ENCODE peak calls at places on chromosomes 12 and 14, in ten cellular contexts. Q is adipocyte, V is hippocampal formation, F is esophagus muscularis mucosa, I is dorsolateral prefrontal cortex, J is pancreas, H is AG10803, M is HS-5, O is pons, B is iPS DF 6.9. K is an unnamed sample.

GRCh38 chr14:78737606-78738005 is 567.4 kb downstream of the NRXN3 start:
- DNase-seq in M (no peak), V (no peak), H (no peak), Q (no peak), I (no peak), B (no peak), O (no peak), F (no peak), J (no peak), K (no peak)

GRCh38 chr14:67447033-67447381 is 35.0 kb upstream of the PLEK2 start:
- DNase-seq in V (no peak), O (no peak), J (no peak), B (no peak), F (no peak), H (no peak), I (no peak), M (no peak), Q (no peak), K (no peak)

GRCh38 chr12:124359671-124360581 is 65.0 kb downstream of the RFLNA start:
- DNase-seq in V (peak), O (peak), J (peak), Q (no peak), B (no peak), I (peak), F (peak), M (no peak), H (peak), K (peak)

GRCh38 chr12:67649165-67650126 is 901 bp downstream of the DYRK2 start:
- DNase-seq in M (no peak), B (no peak), F (no peak), V (no peak), J (peak), H (peak), Q (peak), O (no peak), I (no peak), K (peak)

GRCh38 chr14:51517116-51517515 is 134.6 kb upstream of the FRMD6 start:
- DNase-seq in I (no peak), B (no peak), J (no peak), Q (no peak), F (no peak), O (no peak), M (no peak), V (no peak), H (peak), K (no peak)

GRCh38 chr12:68334136-68334535 is 2.0 kb upstream of the MDM1 start:
- DNase-seq in J (no peak), F (peak), H (no peak), M (no peak), O (peak), I (no peak), B (no peak), Q (no peak), V (no peak), K (no peak)

GRCh38 chr12:86138770-86139169 is 117.4 kb downstream of the MGAT4C start:
- DNase-seq in Q (no peak), H (no peak), B (no peak), V (no peak), I (no peak), J (no peak), O (no peak), F (no peak), M (no peak), K (no peak)

GRCh38 chr12:57632369-57632897 is 568 bp downstream of the B4GALNT1 start:
- DNase-seq in I (no peak), Q (peak), B (no peak), J (peak), M (no peak), V (no peak), O (no peak), H (peak), F (peak), K (no peak)

GRCh38 chr14:96255501-96256366 is at the start of gene BDKRB1:
- DNase-seq in V (no peak), M (peak), H (peak), J (no peak), Q (peak), B (no peak), F (no peak), I (no peak), O (no peak), K (no peak)

GRCh38 chr12:132373967-132374820 is 44.8 kb upstream of the GALNT9 start:
- DNase-seq in H (no peak), M (no peak), J (no peak), Q (peak), I (peak), O (no peak), V (no peak), B (no peak), F (no peak), K (no peak)

GRCh38 chr14:74886001-74886400 is 4.3 kb downstream of the DLST start:
- DNase-seq in O (no peak), I (no peak), J (no peak), B (peak), Q (peak), M (peak), F (no peak), H (peak), V (no peak), K (no peak)

GRCh38 chr12:25361511-25361910 is 110.8 kb upstream of the KRAS start:
- DNase-seq in V (no peak), O (no peak), F (no peak), H (no peak), J (no peak), I (no peak), B (no peak), M (no peak), Q (no peak), K (no peak)

GRCh38 chr14:36471431-36471830 is 48.6 kb downstream of the NKX2-1 start:
- DNase-seq in M (no peak), Q (no peak), J (no peak), O (no peak), F (no peak), H (no peak), V (no peak), I (no peak), B (no peak), K (no peak)

GRCh38 chr12:6828671-6829531 is 694 bp downstream of the P3H3 start:
- DNase-seq in I (peak), Q (peak), F (no peak), M (no peak), H (peak), V (no peak), O (no peak), J (peak), B (no peak), K (no peak)

GRCh38 chr14:34234258-34234657 is 227.8 kb downstream of the SPTSSA start:
- DNase-seq in H (no peak), J (no peak), I (no peak), F (peak), B (no peak), M (no peak), Q (no peak), O (no peak), V (no peak), K (no peak)

GRCh38 chr12:111076611-111077451 is 156.5 kb upstream of the MYL2 start:
- DNase-seq in B (no peak), F (no peak), I (no peak), M (no peak), H (no peak), Q (no peak), J (no peak), V (no peak), O (no peak), K (no peak)

GRCh38 chr12:39420043-39420442 is 22.9 kb downstream of the KIF21A start:
- DNase-seq in H (no peak), M (no peak), J (no peak), Q (no peak), O (no peak), F (no peak), I (no peak), V (no peak), B (no peak), K (no peak)

GRCh38 chr14:104135121-104135903 is 3.1 kb upstream of the KIF26A start:
- DNase-seq in F (no peak), Q (peak), M (no peak), J (peak), O (no peak), V (no peak), I (no peak), H (no peak), B (peak), K (no peak)

GRCh38 chr14:41062826-41063225 is 543.9 kb upstream of the LRFN5 start:
- DNase-seq in I (no peak), B (no peak), M (no peak), J (no peak), Q (no peak), H (no peak), V (no peak), F (no peak), O (no peak), K (no peak)

GRCh38 chr14:105902131-105902898 is 375.9 kb downstream of the TMEM121 start:
- DNase-seq in Q (no peak), I (no peak), J (no peak), O (no peak), H (no peak), V (no peak), F (no peak), M (no peak), B (no peak), K (no peak)

GRCh38 chr12:114665411-114666181 is 18.4 kb downstream of the TBX3 start:
- DNase-seq in J (no peak), O (no peak), I (no peak), V (no peak), Q (peak), H (no peak), B (no peak), F (no peak), M (no peak), K (no peak)

GRCh38 chr12:6699259-6699988 is 1.2 kb downstream of the PIANP start:
- DNase-seq in B (no peak), Q (no peak), H (no peak), F (no peak), I (no peak), V (no peak), O (no peak), M (no peak), J (no peak), K (no peak)

GRCh38 chr12:104596128-104596799 is 139.5 kb downstream of the CHST11 start:
- DNase-seq in J (no peak), H (peak), M (peak), V (no peak), Q (peak), O (peak), I (no peak), B (no peak), F (no peak), K (no peak)

GRCh38 chr12:125228519-125229260 is 163.5 kb downstream of the AACS start:
- DNase-seq in I (peak), H (no peak), F (no peak), J (no peak), Q (no peak), V (no peak), M (no peak), O (peak), B (no peak), K (no peak)

GRCh38 chr12:72075401-72075800 is 136.8 kb downstream of the TPH2 start:
- DNase-seq in J (no peak), V (no peak), Q (no peak), B (no peak), O (no peak), F (no peak), I (no peak), M (no peak), H (no peak), K (no peak)

GRCh38 chr12:86712425-86712843 is 456.2 kb upstream of the MGAT4C start:
- DNase-seq in M (peak), O (no peak), H (peak), Q (peak), B (no peak), V (no peak), I (no peak), F (no peak), J (no peak), K (no peak)

GRCh38 chr12:107436376-107436775 is 249.2 kb upstream of the PWP1 start:
- DNase-seq in I (no peak), J (no peak), O (no peak), H (peak), F (no peak), M (peak), Q (peak), B (peak), V (no peak), K (no peak)

GRCh38 chr14:60651936-60652673 is 2.8 kb upstream of the SIX1 start:
- DNase-seq in F (no peak), J (no peak), I (no peak), B (no peak), M (no peak), V (no peak), Q (no peak), O (no peak), H (no peak), K (no peak)

GRCh38 chr14:23575086-23575485 is 3.5 kb downstream of the JPH4 start:
- DNase-seq in F (no peak), J (no peak), O (no peak), V (no peak), M (no peak), Q (no peak), I (no peak), B (no peak), H (no peak), K (no peak)

GRCh38 chr14:78498062-78498595 is 328.0 kb downstream of the NRXN3 start:
- DNase-seq in B (no peak), F (peak), Q (no peak), H (no peak), I (no peak), V (peak), M (no peak), J (no peak), O (peak), K (peak)

GRCh38 chr12:109710747-109711595 is 2.7 kb upstream of the FAM222A start:
- DNase-seq in M (no peak), Q (peak), I (no peak), B (no peak), J (no peak), H (no peak), V (no peak), F (no peak), O (no peak), K (no peak)

GRCh38 chr12:51947597-51947996 is 3.9 kb upstream of the ACVR1B start:
- DNase-seq in I (no peak), V (no peak), Q (no peak), B (no peak), J (no peak), M (no peak), F (no peak), O (no peak), H (no peak), K (no peak)

GRCh38 chr14:38718519-38718918 is 384.5 kb downstream of the SEC23A start:
- DNase-seq in I (no peak), F (no peak), H (no peak), V (no peak), O (no peak), Q (no peak), B (no peak), J (no peak), M (no peak), K (no peak)

GRCh38 chr12:93380480-93381121 is 2.9 kb downstream of the NUDT4 start:
- DNase-seq in F (no peak), B (no peak), J (no peak), V (no peak), H (no peak), Q (peak), O (no peak), M (no peak), I (no peak), K (no peak)

K was measured in C1 segment of cervical spinal cord.